ENCODE peak calls at places on chromosomes 13 and 19, in six cellular contexts. One of them, this sample, is unnamed.

GRCh38 chr19:6613711-6614110 is 22.8 kb upstream of the CD70 start:
- DNase-seq in A549: no peak
- DNase-seq in fibroblast of lung: peak; percentile 85
- DNase-seq in uterus: no peak
- DNase-seq in breast epithelium: no peak
- DNase-seq in right lobe of liver: no peak
- DNase-seq in this sample: no peak

GRCh38 chr13:109301276-109301675 is 485.1 kb downstream of the IRS2 start:
- DNase-seq in A549: no peak
- DNase-seq in fibroblast of lung: no peak
- DNase-seq in uterus: no peak
- DNase-seq in breast epithelium: no peak
- DNase-seq in right lobe of liver: no peak
- DNase-seq in this sample: no peak

GRCh38 chr19:13417054-13417453 is 89.2 kb downstream of the CACNA1A start:
- DNase-seq in A549: no peak
- DNase-seq in fibroblast of lung: no peak
- DNase-seq in uterus: no peak
- DNase-seq in breast epithelium: no peak
- DNase-seq in right lobe of liver: no peak
- DNase-seq in this sample: no peak

GRCh38 chr19:5880604-5881078 is 10.3 kb upstream of the FUT5 start:
- DNase-seq in A549: no peak
- DNase-seq in fibroblast of lung: peak; percentile 72
- DNase-seq in uterus: peak; percentile 51
- DNase-seq in breast epithelium: no peak
- DNase-seq in right lobe of liver: peak; percentile 86
- DNase-seq in this sample: peak; percentile 40

GRCh38 chr13:50664961-50665360 is 178.5 kb downstream of the DLEU7 start:
- DNase-seq in A549: no peak
- DNase-seq in fibroblast of lung: no peak
- DNase-seq in uterus: no peak
- DNase-seq in breast epithelium: no peak
- DNase-seq in right lobe of liver: no peak
- DNase-seq in this sample: no peak

GRCh38 chr13:112849500-112849899 is 119.5 kb upstream of the MCF2L start:
- DNase-seq in A549: no peak
- DNase-seq in fibroblast of lung: peak; percentile 23
- DNase-seq in uterus: no peak
- DNase-seq in breast epithelium: no peak
- DNase-seq in right lobe of liver: no peak
- DNase-seq in this sample: no peak

GRCh38 chr19:29714953-29715694 is at the start of gene C19orf12:
- DNase-seq in A549: peak; percentile 63
- DNase-seq in fibroblast of lung: peak; percentile 50
- DNase-seq in uterus: peak; percentile 69
- DNase-seq in breast epithelium: peak; percentile 64
- DNase-seq in right lobe of liver: peak; percentile 75
- DNase-seq in this sample: peak; percentile 65

GRCh38 chr19:49338023-49338677 is 2.9 kb downstream of the CD37 start:
- DNase-seq in A549: no peak
- DNase-seq in fibroblast of lung: no peak
- DNase-seq in uterus: no peak
- DNase-seq in breast epithelium: peak; percentile 51
- DNase-seq in right lobe of liver: peak; percentile 32
- DNase-seq in this sample: no peak

GRCh38 chr19:17468302-17469091 is 1.8 kb upstream of the SLC27A1 start:
- DNase-seq in A549: no peak
- DNase-seq in fibroblast of lung: peak; percentile 8
- DNase-seq in uterus: peak; percentile 45
- DNase-seq in breast epithelium: peak; percentile 74
- DNase-seq in right lobe of liver: peak; percentile 38
- DNase-seq in this sample: peak; percentile 53

GRCh38 chr13:109646423-109646822 is 140.0 kb downstream of the IRS2 start:
- DNase-seq in A549: no peak
- DNase-seq in fibroblast of lung: no peak
- DNase-seq in uterus: no peak
- DNase-seq in breast epithelium: no peak
- DNase-seq in right lobe of liver: no peak
- DNase-seq in this sample: no peak

GRCh38 chr19:3338541-3339181 is 27.7 kb upstream of the NFIC start:
- DNase-seq in A549: no peak
- DNase-seq in fibroblast of lung: no peak
- DNase-seq in uterus: peak; percentile 37
- DNase-seq in breast epithelium: peak; percentile 80
- DNase-seq in right lobe of liver: peak; percentile 57
- DNase-seq in this sample: peak; percentile 90

GRCh38 chr19:18905520-18906236 is 9.7 kb upstream of the CERS1 start:
- DNase-seq in A549: no peak
- DNase-seq in fibroblast of lung: no peak
- DNase-seq in uterus: no peak
- DNase-seq in breast epithelium: no peak
- DNase-seq in right lobe of liver: no peak
- DNase-seq in this sample: no peak

GRCh38 chr13:63427170-63427569 is 2011.5 kb upstream of the PCDH20 start:
- DNase-seq in A549: no peak
- DNase-seq in fibroblast of lung: no peak
- DNase-seq in uterus: no peak
- DNase-seq in breast epithelium: no peak
- DNase-seq in right lobe of liver: no peak
- DNase-seq in this sample: no peak

GRCh38 chr13:29496241-29496712 is 99.2 kb downstream of the SLC7A1 start:
- DNase-seq in A549: no peak
- DNase-seq in fibroblast of lung: no peak
- DNase-seq in uterus: peak; percentile 52
- DNase-seq in breast epithelium: no peak
- DNase-seq in right lobe of liver: no peak
- DNase-seq in this sample: no peak

GRCh38 chr13:29453657-29454056 is 141.8 kb downstream of the SLC7A1 start:
- DNase-seq in A549: no peak
- DNase-seq in fibroblast of lung: no peak
- DNase-seq in uterus: no peak
- DNase-seq in breast epithelium: no peak
- DNase-seq in right lobe of liver: no peak
- DNase-seq in this sample: no peak

GRCh38 chr13:77580748-77581147 is 45.2 kb downstream of the SCEL start:
- DNase-seq in A549: no peak
- DNase-seq in fibroblast of lung: no peak
- DNase-seq in uterus: no peak
- DNase-seq in breast epithelium: no peak
- DNase-seq in right lobe of liver: no peak
- DNase-seq in this sample: no peak

GRCh38 chr13:112961457-112962369 is 7.3 kb upstream of the MCF2L start:
- DNase-seq in A549: no peak
- DNase-seq in fibroblast of lung: no peak
- DNase-seq in uterus: no peak
- DNase-seq in breast epithelium: peak; percentile 28
- DNase-seq in right lobe of liver: peak; percentile 11
- DNase-seq in this sample: no peak

GRCh38 chr19:38682872-38683392 is 35.5 kb downstream of the ACTN4 start:
- DNase-seq in A549: no peak
- DNase-seq in fibroblast of lung: no peak
- DNase-seq in uterus: no peak
- DNase-seq in breast epithelium: no peak
- DNase-seq in right lobe of liver: no peak
- DNase-seq in this sample: peak; percentile 73
- H3K4me1 ChIP-seq in A549: peaks cover 90% of the 10 kb centered on the region
- H3K4me1 ChIP-seq in fibroblast of lung: peaks cover 49% of the 10 kb centered on the region
- H3K4me1 ChIP-seq in uterus: peaks cover 49% of the 10 kb centered on the region
- H3K4me1 ChIP-seq in breast epithelium: peaks cover 27% of the 10 kb centered on the region
- H3K4me1 ChIP-seq in right lobe of liver: peaks cover 4% of the 10 kb centered on the region
- H3K4me1 ChIP-seq in this sample: peaks cover 95% of the 10 kb centered on the region

DNA sequence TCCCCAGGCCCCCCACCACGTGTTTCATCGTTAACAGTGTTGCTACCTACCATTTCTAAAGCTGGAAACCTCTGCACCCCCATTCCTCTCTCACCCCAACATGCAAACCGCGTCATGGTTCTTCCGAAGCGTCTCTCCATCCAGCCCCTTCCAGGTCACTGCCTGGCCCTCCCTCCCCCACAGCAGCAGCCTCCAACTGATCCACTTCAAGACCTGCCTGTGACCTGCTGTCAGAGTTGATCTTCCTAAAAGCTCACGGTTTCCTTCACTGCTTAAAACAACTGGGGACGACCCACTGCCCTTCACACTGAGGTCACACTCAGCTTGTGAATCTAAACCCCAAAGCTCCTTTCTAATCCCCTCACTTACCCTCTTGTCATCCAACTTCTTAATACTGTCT is 47.7 kb downstream of the STK24 start:
- DNase-seq in A549: no peak
- DNase-seq in fibroblast of lung: no peak
- DNase-seq in uterus: no peak
- DNase-seq in breast epithelium: no peak
- DNase-seq in right lobe of liver: no peak
- DNase-seq in this sample: no peak
- H3K4me1 ChIP-seq in A549: no peaks in the 10 kb centered on the region
- H3K4me1 ChIP-seq in fibroblast of lung: peaks cover 5% of the 10 kb centered on the region
- H3K4me1 ChIP-seq in uterus: peaks cover 5% of the 10 kb centered on the region
- H3K4me1 ChIP-seq in breast epithelium: peaks cover 3% of the 10 kb centered on the region
- H3K4me1 ChIP-seq in right lobe of liver: no peaks in the 10 kb centered on the region
- H3K4me1 ChIP-seq in this sample: peaks cover 11% of the 10 kb centered on the region

GRCh38 chr19:50819636-50820035 is 4.0 kb downstream of the KLK1 start:
- DNase-seq in A549: no peak
- DNase-seq in fibroblast of lung: no peak
- DNase-seq in uterus: no peak
- DNase-seq in breast epithelium: no peak
- DNase-seq in right lobe of liver: no peak
- DNase-seq in this sample: no peak
- H3K4me1 ChIP-seq in A549: peaks cover 13% of the 10 kb centered on the region
- H3K4me1 ChIP-seq in fibroblast of lung: no peaks in the 10 kb centered on the region
- H3K4me1 ChIP-seq in uterus: no peaks in the 10 kb centered on the region
- H3K4me1 ChIP-seq in breast epithelium: no peaks in the 10 kb centered on the region
- H3K4me1 ChIP-seq in right lobe of liver: no peaks in the 10 kb centered on the region
- H3K4me1 ChIP-seq in this sample: peaks cover 24% of the 10 kb centered on the region

GRCh38 chr19:45874620-45874966 is 10.5 kb downstream of the FOXA3 start:
- DNase-seq in A549: no peak
- DNase-seq in fibroblast of lung: no peak
- DNase-seq in uterus: no peak
- DNase-seq in breast epithelium: no peak
- DNase-seq in right lobe of liver: no peak
- DNase-seq in this sample: no peak
- H3K4me1 ChIP-seq in A549: no peaks in the 10 kb centered on the region
- H3K4me1 ChIP-seq in fibroblast of lung: no peaks in the 10 kb centered on the region
- H3K4me1 ChIP-seq in uterus: no peaks in the 10 kb centered on the region
- H3K4me1 ChIP-seq in breast epithelium: peaks cover 5% of the 10 kb centered on the region
- H3K4me1 ChIP-seq in right lobe of liver: no peaks in the 10 kb centered on the region
- H3K4me1 ChIP-seq in this sample: peaks cover 32% of the 10 kb centered on the region

DNA sequence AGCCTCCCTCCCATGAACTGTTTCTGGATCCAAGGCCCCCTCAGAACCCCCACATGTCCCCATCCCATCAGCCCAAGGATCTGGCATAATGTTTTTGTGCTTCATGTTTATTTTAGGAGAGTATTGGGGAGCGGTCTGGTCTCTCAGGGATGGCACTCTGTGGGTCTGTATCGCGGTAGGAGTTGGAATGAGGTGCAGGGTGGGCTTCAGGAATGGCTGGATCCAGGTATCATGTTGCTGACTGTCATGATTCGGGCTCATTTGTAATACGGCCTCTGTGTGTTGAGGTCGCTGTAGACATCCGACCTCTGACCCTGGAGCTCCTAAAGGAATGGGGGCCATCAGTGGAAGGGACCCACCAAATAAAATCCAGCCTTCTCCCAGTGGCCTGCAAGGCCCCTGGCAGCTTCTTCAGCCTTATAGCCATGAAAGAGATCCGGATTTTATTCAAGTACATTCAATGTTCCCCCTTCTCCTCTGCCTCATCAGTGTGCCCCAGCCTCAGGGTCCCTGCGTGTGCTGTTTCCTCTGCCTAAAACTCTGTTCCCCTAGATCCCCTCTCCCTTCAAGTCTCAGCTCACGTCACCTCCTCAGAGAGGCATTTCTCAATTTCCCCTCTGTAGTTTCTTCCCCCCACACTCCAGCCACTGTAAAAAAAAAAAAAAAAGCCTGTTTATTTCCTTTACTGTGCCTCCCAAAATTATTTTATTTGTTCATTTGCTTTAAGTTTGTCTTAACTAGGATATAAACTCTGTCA is 2.2 kb downstream of the HCST start:
- DNase-seq in A549: no peak
- DNase-seq in fibroblast of lung: no peak
- DNase-seq in uterus: no peak
- DNase-seq in breast epithelium: no peak
- DNase-seq in right lobe of liver: no peak
- DNase-seq in this sample: no peak
- H3K4me1 ChIP-seq in A549: peaks cover 27% of the 10 kb centered on the region
- H3K4me1 ChIP-seq in fibroblast of lung: peaks cover 13% of the 10 kb centered on the region
- H3K4me1 ChIP-seq in uterus: peaks cover 4% of the 10 kb centered on the region
- H3K4me1 ChIP-seq in breast epithelium: no peaks in the 10 kb centered on the region
- H3K4me1 ChIP-seq in right lobe of liver: no peaks in the 10 kb centered on the region
- H3K4me1 ChIP-seq in this sample: no peaks in the 10 kb centered on the region

GRCh38 chr19:42132851-42133528 is 744 bp upstream of the POU2F2 start:
- DNase-seq in A549: peak; percentile 95
- DNase-seq in fibroblast of lung: no peak
- DNase-seq in uterus: peak; percentile 68
- DNase-seq in breast epithelium: peak; percentile 54
- DNase-seq in right lobe of liver: peak; percentile 78
- DNase-seq in this sample: peak; percentile 89
- H3K4me1 ChIP-seq in A549: peaks cover 9% of the 10 kb centered on the region
- H3K4me1 ChIP-seq in fibroblast of lung: peaks cover 15% of the 10 kb centered on the region
- H3K4me1 ChIP-seq in uterus: no peaks in the 10 kb centered on the region
- H3K4me1 ChIP-seq in breast epithelium: no peaks in the 10 kb centered on the region
- H3K4me1 ChIP-seq in right lobe of liver: no peaks in the 10 kb centered on the region
- H3K4me1 ChIP-seq in this sample: peaks cover 4% of the 10 kb centered on the region

GRCh38 chr19:45865269-45865948 is 1.3 kb downstream of the FOXA3 start:
- DNase-seq in A549: no peak
- DNase-seq in fibroblast of lung: no peak
- DNase-seq in uterus: no peak
- DNase-seq in breast epithelium: no peak
- DNase-seq in right lobe of liver: peak; percentile 58
- DNase-seq in this sample: peak; percentile 77
- H3K4me1 ChIP-seq in A549: peaks cover 25% of the 10 kb centered on the region
- H3K4me1 ChIP-seq in fibroblast of lung: no peaks in the 10 kb centered on the region
- H3K4me1 ChIP-seq in uterus: peaks cover 11% of the 10 kb centered on the region
- H3K4me1 ChIP-seq in breast epithelium: no peaks in the 10 kb centered on the region
- H3K4me1 ChIP-seq in right lobe of liver: no peaks in the 10 kb centered on the region
- H3K4me1 ChIP-seq in this sample: peaks cover 23% of the 10 kb centered on the region

GRCh38 chr19:32367063-32367462 is 21.7 kb downstream of the ZNF507 start:
- DNase-seq in A549: no peak
- DNase-seq in fibroblast of lung: no peak
- DNase-seq in uterus: no peak
- DNase-seq in breast epithelium: no peak
- DNase-seq in right lobe of liver: no peak
- DNase-seq in this sample: no peak

GRCh38 chr19:32367948-32368536 is 22.6 kb downstream of the ZNF507 start:
- DNase-seq in A549: no peak
- DNase-seq in fibroblast of lung: no peak
- DNase-seq in uterus: no peak
- DNase-seq in breast epithelium: no peak
- DNase-seq in right lobe of liver: no peak
- DNase-seq in this sample: no peak

GRCh38 chr19:32373614-32374295 is 28.3 kb downstream of the ZNF507 start:
- DNase-seq in A549: peak; percentile 96
- DNase-seq in fibroblast of lung: peak; percentile 100
- DNase-seq in uterus: no peak
- DNase-seq in breast epithelium: no peak
- DNase-seq in right lobe of liver: no peak
- DNase-seq in this sample: no peak

GRCh38 chr19:32368781-32369180 is 23.4 kb downstream of the ZNF507 start:
- DNase-seq in A549: no peak
- DNase-seq in fibroblast of lung: no peak
- DNase-seq in uterus: no peak
- DNase-seq in breast epithelium: no peak
- DNase-seq in right lobe of liver: no peak
- DNase-seq in this sample: no peak

GRCh38 chr19:32372726-32373613 is 27.6 kb downstream of the ZNF507 start:
- DNase-seq in A549: no peak
- DNase-seq in fibroblast of lung: no peak
- DNase-seq in uterus: no peak
- DNase-seq in breast epithelium: no peak
- DNase-seq in right lobe of liver: no peak
- DNase-seq in this sample: no peak
- H3K4me1 ChIP-seq in A549: peaks cover 62% of the 10 kb centered on the region
- H3K4me1 ChIP-seq in fibroblast of lung: peaks cover 15% of the 10 kb centered on the region
- H3K4me1 ChIP-seq in uterus: no peaks in the 10 kb centered on the region
- H3K4me1 ChIP-seq in breast epithelium: no peaks in the 10 kb centered on the region
- H3K4me1 ChIP-seq in right lobe of liver: no peaks in the 10 kb centered on the region
- H3K4me1 ChIP-seq in this sample: peaks cover 16% of the 10 kb centered on the region